ENCODE peak calls at places on chromosome X, in ten cellular contexts. M is GM12864; O is astrocyte of the spinal cord; L is HEK293T; R is AG08395; C is activated B cell treated with CpG ODN at 0.5 μM for 24 hours; W is naive thymus-derived CD8-positive, alpha-beta T cell; Y is stimulated activated CD8-positive, alpha-beta memory T cell treated with anti-CD3 and anti-CD28 coated beads, Interleukin-15, amount 100 ng/mL, for 1 hour; Q is activated CD4-positive, alpha-beta T cell treated with anti-CD3 and anti-CD28 coated beads for 36 hours; P is choroid plexus epithelial cell. I is an unnamed sample.

GRCh38 chrX:49840679-49841078 is 11.6 kb downstream of the PAGE4 start:
- DNase-seq in M (peak), O (peak), L (peak), R (peak), C (no peak), W (peak), Y (no peak), Q (peak), P (peak), I (peak)

GRCh38 chrX:1449581-1450149 is 3.0 kb downstream of the ASMTL start:
- DNase-seq in M (no peak), O (no peak), L (no peak), R (no peak), C (no peak), W (no peak), Y (no peak), Q (no peak), P (no peak), I (no peak)

GRCh38 chrX:1138476-1138875 is 74.0 kb downstream of the CRLF2 start:
- DNase-seq in M (no peak), O (no peak), L (no peak), R (no peak), C (no peak), W (no peak), Y (no peak), Q (no peak), P (no peak), I (no peak)

GRCh38 chrX:37754518-37754917 is 25.3 kb upstream of the CYBB start:
- DNase-seq in M (no peak), O (no peak), L (no peak), R (no peak), C (no peak), W (no peak), Y (no peak), Q (peak), P (no peak), I (no peak)

GRCh38 chrX:107715331-107716044 is 60.1 kb downstream of the TSC22D3 start:
- DNase-seq in M (no peak), O (no peak), L (no peak), R (no peak), C (peak), W (peak), Y (no peak), Q (peak), P (peak), I (no peak)

GRCh38 chrX:129641941-129642340 is 12.8 kb downstream of the APLN start:
- DNase-seq in M (no peak), O (peak), L (no peak), R (no peak), C (no peak), W (no peak), Y (no peak), Q (no peak), P (peak), I (no peak)

GRCh38 chrX:12548746-12549145 is 242.5 kb upstream of the PRPS2 start:
- DNase-seq in M (no peak), O (peak), L (peak), R (peak), C (no peak), W (no peak), Y (no peak), Q (peak), P (peak), I (no peak)

GRCh38 chrX:146602246-146602645 is 207.3 kb upstream of the CXorf51B start:
- DNase-seq in M (no peak), O (no peak), L (no peak), R (no peak), C (no peak), W (no peak), Y (no peak), Q (no peak), P (no peak), I (no peak)

GRCh38 chrX:112844250-112844649 is 3.6 kb upstream of the AMOT start:
- DNase-seq in M (no peak), O (no peak), L (no peak), R (no peak), C (no peak), W (no peak), Y (no peak), Q (no peak), P (no peak), I (no peak)

GRCh38 chrX:133249659-133250058 is 31.5 kb upstream of the TFDP3 start:
- DNase-seq in M (no peak), O (no peak), L (no peak), R (no peak), C (no peak), W (no peak), Y (no peak), Q (no peak), P (peak), I (no peak)

GRCh38 chrX:154113729-154114128 is 16.2 kb upstream of the MECP2 start:
- DNase-seq in M (no peak), O (no peak), L (no peak), R (no peak), C (no peak), W (no peak), Y (no peak), Q (no peak), P (no peak), I (no peak)

GRCh38 chrX:101659601-101660063 is at the start of gene ARMCX2:
- DNase-seq in M (no peak), O (peak), L (no peak), R (peak), C (no peak), W (peak), Y (no peak), Q (peak), P (peak), I (peak)

GRCh38 chrX:54492340-54492739 is 3.7 kb downstream of the FGD1 start:
- DNase-seq in M (no peak), O (peak), L (no peak), R (peak), C (no peak), W (no peak), Y (no peak), Q (no peak), P (peak), I (peak)

GRCh38 chrX:38220024-38220935 is at the start of gene SRPX:
- DNase-seq in M (no peak), O (peak), L (peak), R (peak), C (no peak), W (no peak), Y (no peak), Q (peak), P (peak), I (peak)

GRCh38 chrX:55056820-55057690 is 17.8 kb upstream of the PAGE2B start:
- DNase-seq in M (no peak), O (peak), L (no peak), R (no peak), C (no peak), W (peak), Y (no peak), Q (peak), P (peak), I (no peak)

GRCh38 chrX:747176-747575 is 116.6 kb downstream of the SHOX start:
- DNase-seq in M (no peak), O (no peak), L (no peak), R (no peak), C (no peak), W (no peak), Y (no peak), Q (no peak), P (no peak), I (no peak)

GRCh38 chrX:155993421-155993820 is 4.1 kb upstream of the IL9R start:
- DNase-seq in M (no peak), O (no peak), L (no peak), R (no peak), C (no peak), W (no peak), Y (no peak), Q (no peak), P (no peak), I (no peak)

GRCh38 chrX:153688534-153688899 is 791 bp downstream of the SLC6A8 start:
- DNase-seq in M (no peak), O (no peak), L (no peak), R (no peak), C (no peak), W (no peak), Y (no peak), Q (no peak), P (no peak), I (no peak)

GRCh38 chrX:17242470-17242869 is 132.5 kb upstream of the NHS start:
- DNase-seq in M (no peak), O (peak), L (peak), R (peak), C (no peak), W (no peak), Y (peak), Q (peak), P (peak), I (no peak)

GRCh38 chrX:148588649-148589310 is 88.4 kb downstream of the AFF2 start:
- DNase-seq in M (no peak), O (peak), L (no peak), R (peak), C (no peak), W (no peak), Y (no peak), Q (no peak), P (peak), I (no peak)

GRCh38 chrX:107574711-107575110 is 53.6 kb upstream of the PRPS1 start:
- DNase-seq in M (no peak), O (peak), L (no peak), R (peak), C (no peak), W (no peak), Y (no peak), Q (no peak), P (peak), I (no peak)

GRCh38 chrX:109626637-109627036 is 1.7 kb upstream of the KCNE5 start:
- DNase-seq in M (no peak), O (no peak), L (no peak), R (no peak), C (no peak), W (no peak), Y (no peak), Q (no peak), P (no peak), I (no peak)

I was measured in left lung.